ENCODE peak calls at places on chromosomes 16 and 17, in four cellular contexts. One of them, this sample, is unnamed.

GRCh38 chr16:49596119-49596518 is 222.5 kb downstream of the C16orf78 start:
- DNase-seq in cardiac muscle cell: no peak
- DNase-seq in upper lobe of right lung: no peak
- DNase-seq in ovary: no peak
- DNase-seq in this sample: no peak

GRCh38 chr17:61366715-61367413 is 32.8 kb upstream of the TBX2 start:
- DNase-seq in upper lobe of right lung: no peak
- DNase-seq in ovary: no peak
- DNase-seq in cardiac muscle cell: peak; percentile 96
- DNase-seq in this sample: no peak

GRCh38 chr16:87380875-87381274 is 2.7 kb downstream of the FBXO31 start:
- DNase-seq in upper lobe of right lung: no peak
- DNase-seq in cardiac muscle cell: no peak
- DNase-seq in ovary: no peak
- DNase-seq in this sample: no peak

GRCh38 chr17:72120878-72121163 is at the start of gene SOX9:
- DNase-seq in upper lobe of right lung: peak; percentile 90
- DNase-seq in ovary: no peak
- DNase-seq in cardiac muscle cell: peak; percentile 93
- DNase-seq in this sample: peak; percentile 81

GRCh38 chr17:42118545-42118944 is 2.6 kb downstream of the KAT2A start:
- DNase-seq in ovary: no peak
- DNase-seq in upper lobe of right lung: no peak
- DNase-seq in cardiac muscle cell: no peak
- DNase-seq in this sample: no peak

GRCh38 chr17:49249292-49249794 is 18.8 kb upstream of the PHOSPHO1 start:
- DNase-seq in ovary: no peak
- DNase-seq in upper lobe of right lung: peak; percentile 66
- DNase-seq in cardiac muscle cell: peak; percentile 16
- DNase-seq in this sample: peak; percentile 83

GRCh38 chr17:41678907-41679739 is 9.6 kb upstream of the EIF1 start:
- DNase-seq in ovary: no peak
- DNase-seq in cardiac muscle cell: no peak
- DNase-seq in upper lobe of right lung: no peak
- DNase-seq in this sample: no peak

GRCh38 chr16:48087639-48088038 is 68.2 kb downstream of the ABCC12 start:
- DNase-seq in ovary: no peak
- DNase-seq in cardiac muscle cell: no peak
- DNase-seq in upper lobe of right lung: no peak
- DNase-seq in this sample: no peak

GRCh38 chr16:84826558-84826941 is 6.8 kb downstream of the CRISPLD2 start:
- DNase-seq in ovary: peak; percentile 81
- DNase-seq in upper lobe of right lung: no peak
- DNase-seq in cardiac muscle cell: peak; percentile 80
- DNase-seq in this sample: peak; percentile 78

GRCh38 chr16:55943257-55943656 is 68.1 kb upstream of the CES5A start:
- DNase-seq in cardiac muscle cell: no peak
- DNase-seq in upper lobe of right lung: no peak
- DNase-seq in ovary: no peak
- DNase-seq in this sample: no peak

GRCh38 chr16:83574388-83574787 is 233.4 kb upstream of the HSBP1 start:
- DNase-seq in upper lobe of right lung: no peak
- DNase-seq in ovary: no peak
- DNase-seq in cardiac muscle cell: no peak
- DNase-seq in this sample: no peak

GRCh38 chr16:19783363-19783762 is 65.3 kb downstream of the IQCK start:
- DNase-seq in ovary: no peak
- DNase-seq in cardiac muscle cell: peak; percentile 12
- DNase-seq in upper lobe of right lung: no peak
- DNase-seq in this sample: no peak

GRCh38 chr17:12743046-12743445 is 46.3 kb upstream of the ARHGAP44 start:
- DNase-seq in ovary: no peak
- DNase-seq in upper lobe of right lung: no peak
- DNase-seq in cardiac muscle cell: no peak
- DNase-seq in this sample: no peak

GRCh38 chr17:43660816-43661493 is 767 bp downstream of the MEOX1 start:
- DNase-seq in ovary: no peak
- DNase-seq in upper lobe of right lung: no peak
- DNase-seq in cardiac muscle cell: no peak
- DNase-seq in this sample: no peak

GRCh38 chr16:30535777-30536190 is 1.1 kb upstream of the ZNF747 start:
- DNase-seq in cardiac muscle cell: peak; percentile 75
- DNase-seq in ovary: peak; percentile 74
- DNase-seq in upper lobe of right lung: peak; percentile 86
- DNase-seq in this sample: peak; percentile 70

GRCh38 chr17:54980372-54980771 is 11.8 kb downstream of the STXBP4 start:
- DNase-seq in cardiac muscle cell: no peak
- DNase-seq in upper lobe of right lung: no peak
- DNase-seq in ovary: no peak
- DNase-seq in this sample: no peak

GRCh38 chr17:47290870-47291241 is 32.9 kb upstream of the EFCAB13 start:
- DNase-seq in upper lobe of right lung: no peak
- DNase-seq in cardiac muscle cell: no peak
- DNase-seq in ovary: no peak
- DNase-seq in this sample: no peak

GRCh38 chr17:77208217-77208808 is 67.5 kb downstream of the SEC14L1 start:
- DNase-seq in ovary: no peak
- DNase-seq in cardiac muscle cell: peak; percentile 92
- DNase-seq in upper lobe of right lung: no peak
- DNase-seq in this sample: no peak

GRCh38 chr17:50266384-50267073 is 7.7 kb upstream of the TMEM92 start:
- DNase-seq in ovary: peak; percentile 82
- DNase-seq in cardiac muscle cell: no peak
- DNase-seq in upper lobe of right lung: peak; percentile 84
- DNase-seq in this sample: no peak

GRCh38 chr17:30567231-30568116 is 90.3 kb downstream of the GOSR1 start:
- DNase-seq in ovary: no peak
- DNase-seq in cardiac muscle cell: no peak
- DNase-seq in upper lobe of right lung: peak; percentile 46
- DNase-seq in this sample: no peak

GRCh38 chr17:75910699-75911098 is 6.0 kb upstream of the MRPL38 start:
- DNase-seq in ovary: no peak
- DNase-seq in upper lobe of right lung: peak; percentile 67
- DNase-seq in cardiac muscle cell: peak; percentile 75
- DNase-seq in this sample: no peak

GRCh38 chr16:16092925-16093624 is 130.2 kb downstream of the ABCC6 start:
- DNase-seq in cardiac muscle cell: no peak
- DNase-seq in upper lobe of right lung: no peak
- DNase-seq in ovary: peak; percentile 65
- DNase-seq in this sample: no peak

GRCh38 chr16:26951950-26952349 is 114.8 kb upstream of the C16orf82 start:
- DNase-seq in ovary: no peak
- DNase-seq in upper lobe of right lung: no peak
- DNase-seq in cardiac muscle cell: peak; percentile 57
- DNase-seq in this sample: no peak

GRCh38 chr17:13599808-13600398 is 1.8 kb downstream of the HS3ST3A1 start:
- DNase-seq in ovary: no peak
- DNase-seq in cardiac muscle cell: no peak
- DNase-seq in upper lobe of right lung: no peak
- DNase-seq in this sample: no peak

GRCh38 chr16:31267332-31268032 is 7.7 kb downstream of the ITGAM start:
- DNase-seq in upper lobe of right lung: peak; percentile 10
- DNase-seq in cardiac muscle cell: no peak
- DNase-seq in ovary: no peak
- DNase-seq in this sample: no peak

GRCh38 chr16:17591655-17592405 is 121.1 kb upstream of the XYLT1 start:
- DNase-seq in cardiac muscle cell: no peak
- DNase-seq in upper lobe of right lung: no peak
- DNase-seq in ovary: no peak
- DNase-seq in this sample: no peak

GRCh38 chr16:53080345-53081031 is 25.7 kb downstream of the CHD9 start:
- DNase-seq in cardiac muscle cell: no peak
- DNase-seq in upper lobe of right lung: no peak
- DNase-seq in ovary: peak; percentile 72
- DNase-seq in this sample: peak; percentile 76

GRCh38 chr17:44390250-44390649 is 801 bp upstream of the ITGA2B start:
- DNase-seq in ovary: no peak
- DNase-seq in upper lobe of right lung: no peak
- DNase-seq in cardiac muscle cell: no peak
- DNase-seq in this sample: no peak

GRCh38 chr16:66427451-66427860 is 361 bp downstream of the BEAN1 start:
- DNase-seq in upper lobe of right lung: no peak
- DNase-seq in ovary: no peak
- DNase-seq in cardiac muscle cell: peak; percentile 32
- DNase-seq in this sample: no peak

GRCh38 chr17:19002805-19003542 is 1.6 kb downstream of the FAM83G start:
- DNase-seq in upper lobe of right lung: no peak
- DNase-seq in cardiac muscle cell: no peak
- DNase-seq in ovary: no peak
- DNase-seq in this sample: no peak

GRCh38 chr17:42809250-42809649 is 10.6 kb downstream of the CNTD1 start:
- DNase-seq in ovary: peak; percentile 65
- DNase-seq in upper lobe of right lung: no peak
- DNase-seq in cardiac muscle cell: no peak
- DNase-seq in this sample: peak; percentile 43

GRCh38 chr16:1278456-1278855 is 22.6 kb downstream of the TPSD1 start:
- DNase-seq in ovary: no peak
- DNase-seq in upper lobe of right lung: no peak
- DNase-seq in cardiac muscle cell: no peak
- DNase-seq in this sample: no peak

GRCh38 chr16:59440502-59440901 is 706.4 kb upstream of the GOT2 start:
- DNase-seq in ovary: no peak
- DNase-seq in upper lobe of right lung: no peak
- DNase-seq in cardiac muscle cell: no peak
- DNase-seq in this sample: no peak

GRCh38 chr17:63497708-63498483 is 21.0 kb downstream of the ACE start:
- DNase-seq in cardiac muscle cell: peak; percentile 52
- DNase-seq in ovary: no peak
- DNase-seq in upper lobe of right lung: no peak
- DNase-seq in this sample: no peak

GRCh38 chr17:44760474-44761308 is 1.9 kb downstream of the ADAM11 start:
- DNase-seq in cardiac muscle cell: no peak
- DNase-seq in ovary: no peak
- DNase-seq in upper lobe of right lung: peak; percentile 51
- DNase-seq in this sample: no peak

GRCh38 chr17:4887581-4887980 is 11.8 kb upstream of the C17orf107 start:
- DNase-seq in upper lobe of right lung: no peak
- DNase-seq in cardiac muscle cell: no peak
- DNase-seq in ovary: no peak
- DNase-seq in this sample: no peak
- H3K36me3 ChIP-seq in upper lobe of right lung: peaks cover 84% of the 10 kb centered on the region
- H3K36me3 ChIP-seq in cardiac muscle cell: peaks cover 34% of the 10 kb centered on the region
- H3K36me3 ChIP-seq in ovary: no peaks in the 10 kb centered on the region
- H3K36me3 ChIP-seq in this sample: peaks cover 88% of the 10 kb centered on the region

GRCh38 chr16:23255000-23255399 is 47.1 kb upstream of the SCNN1B start:
- DNase-seq in upper lobe of right lung: no peak
- DNase-seq in ovary: no peak
- DNase-seq in cardiac muscle cell: no peak
- DNase-seq in this sample: no peak

GRCh38 chr16:23257682-23258081 is 44.4 kb upstream of the SCNN1B start:
- DNase-seq in cardiac muscle cell: no peak
- DNase-seq in ovary: no peak
- DNase-seq in upper lobe of right lung: no peak
- DNase-seq in this sample: no peak

GRCh38 chr16:23254338-23254737 is 47.8 kb upstream of the SCNN1B start:
- DNase-seq in upper lobe of right lung: no peak
- DNase-seq in cardiac muscle cell: peak; percentile 6
- DNase-seq in ovary: no peak
- DNase-seq in this sample: no peak

GRCh38 chr16:23256440-23256839 is 45.7 kb upstream of the SCNN1B start:
- DNase-seq in ovary: no peak
- DNase-seq in upper lobe of right lung: no peak
- DNase-seq in cardiac muscle cell: no peak
- DNase-seq in this sample: no peak

DNA sequence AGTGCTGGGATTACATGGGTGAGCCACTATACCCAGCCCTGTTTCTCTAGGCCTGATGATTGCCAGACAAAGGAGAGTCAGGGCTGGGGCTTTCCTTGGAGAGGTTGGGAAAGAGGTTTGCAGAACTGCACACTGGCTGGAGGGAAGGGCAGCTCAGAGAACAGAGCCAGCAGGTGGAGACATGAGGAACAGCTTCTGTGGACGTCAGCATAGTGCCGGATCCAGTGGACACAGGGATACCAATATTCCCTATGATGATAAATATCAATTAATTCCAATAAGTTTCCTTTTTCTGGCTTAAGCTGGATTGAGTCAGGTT is 43.2 kb upstream of the SCNN1B start:
- DNase-seq in upper lobe of right lung: no peak
- DNase-seq in cardiac muscle cell: no peak
- DNase-seq in ovary: no peak
- DNase-seq in this sample: no peak
- TF ChIP-seq CTCF in upper lobe of right lung: no peak
- TF ChIP-seq CTCF in cardiac muscle cell: no peak
- TF ChIP-seq CTCF in ovary: no peak
- TF ChIP-seq CTCF in this sample: no peak

GRCh38 chr17:82642022-82642421 is 6.2 kb downstream of the WDR45B start:
- DNase-seq in ovary: no peak
- DNase-seq in cardiac muscle cell: no peak
- DNase-seq in upper lobe of right lung: no peak
- DNase-seq in this sample: no peak
- H3K36me3 ChIP-seq in ovary: no peaks in the 10 kb centered on the region
- H3K36me3 ChIP-seq in cardiac muscle cell: peaks cover 34% of the 10 kb centered on the region
- H3K36me3 ChIP-seq in upper lobe of right lung: peaks cover 46% of the 10 kb centered on the region
- H3K36me3 ChIP-seq in this sample: peaks cover 4% of the 10 kb centered on the region

GRCh38 chr17:1629647-1630310 is 1.1 kb upstream of the SLC43A2 start:
- DNase-seq in upper lobe of right lung: peak; percentile 90
- DNase-seq in ovary: peak; percentile 63
- DNase-seq in cardiac muscle cell: peak; percentile 53
- DNase-seq in this sample: peak; percentile 89
- TF ChIP-seq CTCF in upper lobe of right lung: peak; percentile 67
- TF ChIP-seq CTCF in ovary: peak; percentile 12
- TF ChIP-seq CTCF in cardiac muscle cell: peak; percentile 69
- TF ChIP-seq CTCF in this sample: peak; percentile 74

GRCh38 chr17:34989473-34989872 is 9.2 kb downstream of the LIG3 start:
- DNase-seq in upper lobe of right lung: no peak
- DNase-seq in cardiac muscle cell: no peak
- DNase-seq in ovary: no peak
- DNase-seq in this sample: no peak

GRCh38 chr17:34990921-34991365 is 10.6 kb downstream of the LIG3 start:
- DNase-seq in cardiac muscle cell: no peak
- DNase-seq in upper lobe of right lung: no peak
- DNase-seq in ovary: no peak
- DNase-seq in this sample: no peak

GRCh38 chr17:34991606-34992005 is 11.3 kb downstream of the LIG3 start:
- DNase-seq in upper lobe of right lung: no peak
- DNase-seq in ovary: no peak
- DNase-seq in cardiac muscle cell: no peak
- DNase-seq in this sample: no peak

GRCh38 chr17:34987232-34987631 is 6.9 kb downstream of the LIG3 start:
- DNase-seq in upper lobe of right lung: no peak
- DNase-seq in cardiac muscle cell: no peak
- DNase-seq in ovary: no peak
- DNase-seq in this sample: no peak

DNA sequence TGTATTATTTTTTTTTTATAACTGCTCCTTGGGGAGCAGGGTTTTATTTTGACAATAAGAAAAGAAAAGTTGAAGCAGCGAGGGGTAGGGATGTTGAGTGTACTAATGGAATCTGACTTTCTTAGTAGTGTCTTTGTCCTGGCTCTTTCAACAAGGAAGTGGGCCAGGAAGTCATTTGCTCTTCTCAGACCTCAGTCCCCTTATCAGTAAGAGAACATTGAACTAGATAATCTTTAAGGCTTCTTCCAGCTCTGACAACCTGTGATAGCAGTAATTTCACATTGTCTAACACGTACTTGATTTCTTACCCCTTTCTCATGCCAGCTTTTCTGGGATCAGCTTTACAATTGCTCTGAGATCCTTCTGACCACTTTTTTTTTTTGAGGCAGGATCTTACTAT is 8.3 kb downstream of the LIG3 start:
- DNase-seq in ovary: no peak
- DNase-seq in upper lobe of right lung: no peak
- DNase-seq in cardiac muscle cell: no peak
- DNase-seq in this sample: no peak
- H3K36me3 ChIP-seq in ovary: no peaks in the 10 kb centered on the region
- H3K36me3 ChIP-seq in upper lobe of right lung: peaks cover 62% of the 10 kb centered on the region
- H3K36me3 ChIP-seq in cardiac muscle cell: peaks cover 63% of the 10 kb centered on the region
- H3K36me3 ChIP-seq in this sample: peaks cover 10% of the 10 kb centered on the region